ENCODE peak calls at places on chromosomes 13 and 19, in six cellular contexts. C is cardiac muscle cell, R is heart left ventricle, B is GM23338, M is PC-9, Y is psoas muscle. Z is an unnamed sample.

GRCh38 chr13:25330541-25330940 is 29.1 kb downstream of the NUP58 start:
- DNase-seq in C (no peak), R (no peak), B (no peak), M (no peak), Y (no peak), Z (no peak)

GRCh38 chr13:69565334-69565733 is 542.3 kb upstream of the ATXN8OS start:
- DNase-seq in C (no peak), R (no peak), B (peak; percentile 80), M (peak; percentile 57), Y (no peak), Z (no peak)

GRCh38 chr13:101514100-101514499 is 61.6 kb downstream of the ITGBL1 start:
- DNase-seq in C (no peak), R (no peak), B (no peak), M (no peak), Y (no peak), Z (no peak)

GRCh38 chr13:40186636-40187323 is 479.7 kb downstream of the FOXO1 start:
- DNase-seq in C (no peak), R (no peak), B (no peak), M (no peak), Y (no peak), Z (no peak)

GRCh38 chr19:16273005-16273404 is 51.6 kb upstream of the KLF2 start:
- DNase-seq in C (peak; percentile 60), R (peak; percentile 56), B (peak; percentile 26), M (no peak), Y (no peak), Z (no peak)

GRCh38 chr19:4123615-4124568 is at the start of gene MAP2K2:
- DNase-seq in C (peak; percentile 96), R (peak; percentile 97), B (peak; percentile 95), M (peak; percentile 88), Y (peak; percentile 96), Z (peak; percentile 78)

GRCh38 chr13:41302743-41303142 is 8.3 kb upstream of the NAA16 start:
- DNase-seq in C (no peak), R (no peak), B (no peak), M (no peak), Y (no peak), Z (no peak)

GRCh38 chr13:87524775-87525174 is 146.4 kb upstream of the SLITRK5 start:
- DNase-seq in C (no peak), R (no peak), B (no peak), M (no peak), Y (no peak), Z (no peak)

GRCh38 chr13:39249971-39250370 is 211.7 kb downstream of the NHLRC3 start:
- DNase-seq in C (no peak), R (no peak), B (no peak), M (no peak), Y (no peak), Z (no peak)

GRCh38 chr13:105147481-105147880 is 1388.0 kb downstream of the EFNB2 start:
- DNase-seq in C (no peak), R (no peak), B (no peak), M (no peak), Y (no peak), Z (no peak)

GRCh38 chr19:11264452-11265176 is 2.3 kb upstream of the DOCK6 start:
- DNase-seq in C (no peak), R (peak; percentile 81), B (peak; percentile 70), M (peak; percentile 94), Y (no peak), Z (no peak)

GRCh38 chr13:71722206-71722605 is 144.8 kb downstream of the DACH1 start:
- DNase-seq in C (no peak), R (no peak), B (no peak), M (no peak), Y (no peak), Z (no peak)

GRCh38 chr19:19464339-19465098 is 50.8 kb downstream of the TSSK6 start:
- DNase-seq in C (peak; percentile 76), R (no peak), B (peak; percentile 86), M (no peak), Y (no peak), Z (no peak)

GRCh38 chr13:113152894-113153809 is 5.3 kb upstream of the PROZ start:
- DNase-seq in C (peak; percentile 71), R (peak; percentile 52), B (peak; percentile 73), M (peak; percentile 13), Y (peak; percentile 63), Z (no peak)

GRCh38 chr19:53275480-53275879 is 8.0 kb upstream of the VN1R4 start:
- DNase-seq in C (no peak), R (no peak), B (no peak), M (no peak), Y (no peak), Z (no peak)

GRCh38 chr19:29415507-29415906 is 110.3 kb upstream of the VSTM2B start:
- DNase-seq in C (no peak), R (no peak), B (peak; percentile 66), M (no peak), Y (no peak), Z (peak; percentile 22)

DNA sequence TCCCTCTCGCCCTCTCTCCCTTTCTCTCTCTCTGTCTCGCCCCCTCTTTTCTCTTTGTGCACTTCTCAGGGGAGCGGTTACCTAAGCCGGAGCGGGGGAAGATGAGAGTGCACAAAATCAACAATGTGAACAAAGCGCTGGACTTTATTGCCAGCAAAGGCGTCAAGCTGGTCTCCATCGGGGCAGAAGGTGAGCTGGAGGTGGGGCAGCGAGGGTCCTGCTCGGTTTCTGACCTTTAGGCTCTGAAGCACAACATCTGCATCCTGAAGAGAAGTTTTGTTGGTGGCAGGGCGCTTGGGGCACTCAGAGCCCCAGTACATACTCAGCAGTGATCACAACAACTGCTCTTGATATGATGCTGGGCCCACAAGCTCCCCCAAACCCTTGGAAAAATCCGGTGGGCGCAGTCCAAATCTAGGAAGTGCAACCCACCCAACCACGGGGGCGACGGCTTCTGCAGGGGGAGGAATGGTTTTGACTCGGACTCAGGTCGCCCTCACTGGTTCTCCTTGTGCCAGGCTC is 43.3 kb downstream of the CAPN12 start:
- DNase-seq in C (no peak), R (no peak), B (no peak), M (no peak), Y (no peak), Z (no peak)
- H3K27ac ChIP-seq in C (peak overlapping the region; percentile 66), R (peak overlapping the region; percentile 56), B (peak overlapping the region; percentile 69), M (no peak overlapping the region), Y (peak overlapping the region; percentile 46), Z (no peak overlapping the region)

GRCh38 chr19:33393286-33394005 is 19.9 kb downstream of the CEBPG start:
- DNase-seq in C (no peak), R (no peak), B (no peak), M (no peak), Y (no peak), Z (no peak)

GRCh38 chr19:33392341-33393285 is 19.1 kb downstream of the CEBPG start:
- DNase-seq in C (peak; percentile 38), R (no peak), B (no peak), M (no peak), Y (no peak), Z (no peak)

GRCh38 chr19:33390908-33391630 is 17.6 kb downstream of the CEBPG start:
- DNase-seq in C (no peak), R (peak; percentile 16), B (no peak), M (no peak), Y (no peak), Z (no peak)

GRCh38 chr19:33390120-33390907 is 16.8 kb downstream of the CEBPG start:
- DNase-seq in C (no peak), R (peak; percentile 39), B (no peak), M (no peak), Y (peak; percentile 75), Z (no peak)

DNA sequence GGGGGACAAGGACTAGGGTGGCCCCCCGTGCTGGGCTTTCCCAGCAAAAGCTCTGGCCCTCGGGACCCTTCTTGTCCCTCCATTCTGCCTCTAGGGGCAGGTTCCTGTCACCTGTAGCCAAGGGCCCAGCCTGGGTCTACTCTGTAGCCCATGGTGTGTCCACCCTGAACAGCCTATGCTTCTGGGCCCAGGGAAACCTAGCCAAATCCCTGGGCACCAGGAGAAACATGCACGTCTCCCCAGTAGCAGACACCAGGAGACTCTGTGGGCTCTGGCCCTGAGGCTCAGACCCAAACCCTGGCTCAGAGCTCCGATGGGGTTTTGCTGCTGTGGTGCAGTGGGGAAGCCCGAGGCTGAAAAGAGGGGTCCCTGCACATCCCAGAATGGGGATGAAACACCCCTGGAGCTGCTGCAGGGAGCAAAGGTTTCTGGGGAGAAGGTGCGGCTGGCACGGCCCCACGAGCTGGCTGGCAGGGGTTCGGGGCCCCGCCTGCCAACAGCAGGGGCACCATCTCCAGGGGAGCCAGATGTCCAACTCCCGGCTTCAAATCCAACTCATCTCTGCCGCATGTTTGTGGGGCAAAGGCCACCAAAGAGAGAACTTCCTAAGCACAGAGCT is 18.2 kb downstream of the CEBPG start:
- DNase-seq in C (no peak), R (no peak), B (no peak), M (no peak), Y (no peak), Z (no peak)
- H3K4me1 ChIP-seq in C (no peaks in the 10 kb centered on the region), R (peaks cover 78% of the 10 kb centered on the region), B (no peaks in the 10 kb centered on the region), M (peaks cover 6% of the 10 kb centered on the region), Y (peaks cover 79% of the 10 kb centered on the region), Z (peaks cover 3% of the 10 kb centered on the region)

GRCh38 chr19:40571005-40571318 is 5.7 kb upstream of the SHKBP1 start:
- DNase-seq in C (no peak), R (no peak), B (no peak), M (no peak), Y (no peak), Z (no peak)
- H3K4me3 ChIP-seq in C (no peak overlapping the region), R (peak overlapping the region; percentile 47), B (no peak overlapping the region), M (no peak overlapping the region), Y (no peak overlapping the region), Z (no peak overlapping the region)

DNA sequence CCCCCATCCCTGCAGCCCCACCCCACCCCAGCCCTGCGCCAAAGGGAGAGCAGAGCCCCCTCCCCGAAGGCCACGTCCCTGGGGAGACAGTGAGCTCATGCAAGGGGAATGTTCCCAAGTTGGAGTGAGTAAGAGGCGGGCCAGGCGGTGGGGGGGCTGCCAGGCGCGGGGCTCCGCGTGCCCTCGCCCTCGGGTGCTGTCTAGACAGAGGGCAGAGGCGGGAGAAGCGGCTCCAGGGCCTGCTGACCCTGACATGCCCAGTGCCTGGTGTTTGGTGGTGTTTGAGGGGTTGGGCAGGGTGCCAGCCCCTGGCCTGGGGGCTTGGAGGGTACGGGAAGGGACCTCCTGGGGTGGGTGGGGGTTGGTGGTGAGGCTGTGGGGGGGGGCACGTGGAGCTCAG is 1.0 kb downstream of the FSTL3 start:
- DNase-seq in C (no peak), R (peak; percentile 86), B (no peak), M (peak; percentile 92), Y (peak; percentile 87), Z (no peak)
- H3K27ac ChIP-seq in C (no peak overlapping the region), R (peak overlapping the region; percentile 98), B (no peak overlapping the region), M (peak overlapping the region; percentile 43), Y (peak overlapping the region; percentile 41), Z (no peak overlapping the region)

GRCh38 chr13:30736921-30737320 is 1.6 kb downstream of the ALOX5AP start:
- DNase-seq in C (no peak), R (no peak), B (no peak), M (no peak), Y (no peak), Z (no peak)

GRCh38 chr13:30739646-30740642 is 4.6 kb downstream of the ALOX5AP start:
- DNase-seq in C (no peak), R (no peak), B (no peak), M (peak; percentile 15), Y (no peak), Z (no peak)

GRCh38 chr13:30737511-30738342 is 2.4 kb downstream of the ALOX5AP start:
- DNase-seq in C (no peak), R (peak; percentile 25), B (no peak), M (no peak), Y (no peak), Z (no peak)

GRCh38 chr13:30738946-30739528 is 3.7 kb downstream of the ALOX5AP start:
- DNase-seq in C (no peak), R (no peak), B (no peak), M (no peak), Y (no peak), Z (no peak)

GRCh38 chr13:30738526-30738925 is 3.2 kb downstream of the ALOX5AP start:
- DNase-seq in C (peak; percentile 29), R (no peak), B (no peak), M (no peak), Y (no peak), Z (no peak)
- H3K4me1 ChIP-seq in C (peaks cover 12% of the 10 kb centered on the region), R (no peaks in the 10 kb centered on the region), B (peaks cover 4% of the 10 kb centered on the region), M (peaks cover 68% of the 10 kb centered on the region), Y (peaks cover 4% of the 10 kb centered on the region), Z (no peaks in the 10 kb centered on the region)

GRCh38 chr13:78852709-78853108 is 193.8 kb upstream of the OBI1 start:
- DNase-seq in C (no peak), R (no peak), B (no peak), M (no peak), Y (no peak), Z (no peak)
- H3K4me3 ChIP-seq in C (no peak overlapping the region), R (no peak overlapping the region), B (no peak overlapping the region), M (no peak overlapping the region), Y (no peak overlapping the region), Z (no peak overlapping the region)